ENCODE peak calls at places on chromosomes 11 and 22, in four cellular contexts. One of them, this sample, is unnamed.

GRCh38 chr11:18676803-18677202 is 21.8 kb upstream of the TMEM86A start:
- DNase-seq in Peyer's patch: no peak
- DNase-seq in heart left ventricle: no peak
- DNase-seq in adrenal gland: no peak
- DNase-seq in this sample: no peak

GRCh38 chr11:113349528-113349927 is 35.1 kb downstream of the TTC12 start:
- DNase-seq in heart left ventricle: no peak
- DNase-seq in Peyer's patch: no peak
- DNase-seq in adrenal gland: no peak
- DNase-seq in this sample: no peak

GRCh38 chr11:102153082-102153481 is 42.8 kb downstream of the YAP1 start:
- DNase-seq in adrenal gland: no peak
- DNase-seq in heart left ventricle: no peak
- DNase-seq in Peyer's patch: no peak
- DNase-seq in this sample: no peak

GRCh38 chr11:112834277-112834755 is 126.9 kb upstream of the NCAM1 start:
- DNase-seq in adrenal gland: peak; percentile 72
- DNase-seq in Peyer's patch: no peak
- DNase-seq in heart left ventricle: peak; percentile 70
- DNase-seq in this sample: peak; percentile 67

GRCh38 chr11:12118940-12119339 is 8.6 kb downstream of the MICAL2 start:
- DNase-seq in heart left ventricle: no peak
- DNase-seq in Peyer's patch: no peak
- DNase-seq in adrenal gland: no peak
- DNase-seq in this sample: no peak

GRCh38 chr11:34846467-34846866 is 69.7 kb downstream of the APIP start:
- DNase-seq in heart left ventricle: no peak
- DNase-seq in adrenal gland: no peak
- DNase-seq in Peyer's patch: no peak
- DNase-seq in this sample: no peak

GRCh38 chr11:10328314-10329090 is 23.6 kb downstream of the ADM start:
- DNase-seq in heart left ventricle: no peak
- DNase-seq in Peyer's patch: no peak
- DNase-seq in adrenal gland: peak; percentile 44
- DNase-seq in this sample: no peak

GRCh38 chr11:20397281-20397680 is 9.8 kb downstream of the PRMT3 start:
- DNase-seq in adrenal gland: no peak
- DNase-seq in Peyer's patch: no peak
- DNase-seq in heart left ventricle: no peak
- DNase-seq in this sample: no peak

GRCh38 chr11:31812392-31813241 is 1.5 kb upstream of the PAX6 start:
- DNase-seq in Peyer's patch: no peak
- DNase-seq in adrenal gland: no peak
- DNase-seq in heart left ventricle: no peak
- DNase-seq in this sample: no peak

GRCh38 chr22:40332319-40332781 is 13.9 kb upstream of the ADSL start:
- DNase-seq in Peyer's patch: no peak
- DNase-seq in heart left ventricle: no peak
- DNase-seq in adrenal gland: no peak
- DNase-seq in this sample: no peak

GRCh38 chr11:16815047-16815767 is 76.8 kb downstream of the C11orf58 start:
- DNase-seq in Peyer's patch: no peak
- DNase-seq in heart left ventricle: no peak
- DNase-seq in adrenal gland: peak; percentile 52
- DNase-seq in this sample: peak; percentile 82

GRCh38 chr11:106950067-106950491 is 68.2 kb downstream of the GUCY1A2 start:
- DNase-seq in adrenal gland: no peak
- DNase-seq in Peyer's patch: no peak
- DNase-seq in heart left ventricle: no peak
- DNase-seq in this sample: no peak

GRCh38 chr22:22976033-22976922 is 88.7 kb downstream of the IGLL5 start:
- DNase-seq in heart left ventricle: no peak
- DNase-seq in adrenal gland: no peak
- DNase-seq in Peyer's patch: no peak
- DNase-seq in this sample: no peak

GRCh38 chr11:12216542-12217422 is 106.4 kb downstream of the MICAL2 start:
- DNase-seq in Peyer's patch: no peak
- DNase-seq in heart left ventricle: no peak
- DNase-seq in adrenal gland: no peak
- DNase-seq in this sample: no peak

GRCh38 chr11:64100345-64100744 is 64.6 kb downstream of the FLRT1 start:
- DNase-seq in adrenal gland: no peak
- DNase-seq in Peyer's patch: no peak
- DNase-seq in heart left ventricle: no peak
- DNase-seq in this sample: no peak

GRCh38 chr11:114150671-114151070 is 91.2 kb downstream of the ZBTB16 start:
- DNase-seq in Peyer's patch: no peak
- DNase-seq in heart left ventricle: no peak
- DNase-seq in adrenal gland: peak; percentile 17
- DNase-seq in this sample: no peak

GRCh38 chr11:72598901-72599300 is 75.3 kb downstream of the PDE2A start:
- DNase-seq in Peyer's patch: no peak
- DNase-seq in heart left ventricle: peak; percentile 51
- DNase-seq in adrenal gland: peak; percentile 82
- DNase-seq in this sample: no peak

GRCh38 chr11:3015796-3016195 is 23.7 kb upstream of the NAP1L4 start:
- DNase-seq in heart left ventricle: no peak
- DNase-seq in Peyer's patch: no peak
- DNase-seq in adrenal gland: no peak
- DNase-seq in this sample: no peak

GRCh38 chr11:57761301-57762234 is at the start of gene CTNND1:
- DNase-seq in Peyer's patch: peak; percentile 81
- DNase-seq in adrenal gland: peak; percentile 95
- DNase-seq in heart left ventricle: peak; percentile 90
- DNase-seq in this sample: peak; percentile 92

GRCh38 chr11:4606231-4607015 is 1.6 kb downstream of the TRIM68 start:
- DNase-seq in heart left ventricle: no peak
- DNase-seq in adrenal gland: no peak
- DNase-seq in Peyer's patch: no peak
- DNase-seq in this sample: no peak

GRCh38 chr11:116515666-116516184 is 257.1 kb downstream of the BUD13 start:
- DNase-seq in Peyer's patch: no peak
- DNase-seq in heart left ventricle: no peak
- DNase-seq in adrenal gland: no peak
- DNase-seq in this sample: no peak

GRCh38 chr11:2096001-2096918 is 42.9 kb downstream of the IGF2 start:
- DNase-seq in heart left ventricle: no peak
- DNase-seq in adrenal gland: no peak
- DNase-seq in Peyer's patch: peak; percentile 41
- DNase-seq in this sample: no peak

GRCh38 chr11:77522215-77522614 is 48.3 kb upstream of the PAK1 start:
- DNase-seq in Peyer's patch: no peak
- DNase-seq in heart left ventricle: no peak
- DNase-seq in adrenal gland: no peak
- DNase-seq in this sample: no peak

GRCh38 chr22:19085233-19086043 is 36.8 kb downstream of the DGCR2 start:
- DNase-seq in Peyer's patch: no peak
- DNase-seq in adrenal gland: no peak
- DNase-seq in heart left ventricle: no peak
- DNase-seq in this sample: no peak

GRCh38 chr11:47590026-47590861 is 3.8 kb downstream of the FAM180B start:
- DNase-seq in heart left ventricle: no peak
- DNase-seq in adrenal gland: no peak
- DNase-seq in Peyer's patch: no peak
- DNase-seq in this sample: no peak
- TF ChIP-seq POLR2A in heart left ventricle: no peak
- TF ChIP-seq POLR2A in adrenal gland: no peak
- TF ChIP-seq POLR2A in Peyer's patch: no peak
- TF ChIP-seq POLR2A in this sample: no peak

DNA sequence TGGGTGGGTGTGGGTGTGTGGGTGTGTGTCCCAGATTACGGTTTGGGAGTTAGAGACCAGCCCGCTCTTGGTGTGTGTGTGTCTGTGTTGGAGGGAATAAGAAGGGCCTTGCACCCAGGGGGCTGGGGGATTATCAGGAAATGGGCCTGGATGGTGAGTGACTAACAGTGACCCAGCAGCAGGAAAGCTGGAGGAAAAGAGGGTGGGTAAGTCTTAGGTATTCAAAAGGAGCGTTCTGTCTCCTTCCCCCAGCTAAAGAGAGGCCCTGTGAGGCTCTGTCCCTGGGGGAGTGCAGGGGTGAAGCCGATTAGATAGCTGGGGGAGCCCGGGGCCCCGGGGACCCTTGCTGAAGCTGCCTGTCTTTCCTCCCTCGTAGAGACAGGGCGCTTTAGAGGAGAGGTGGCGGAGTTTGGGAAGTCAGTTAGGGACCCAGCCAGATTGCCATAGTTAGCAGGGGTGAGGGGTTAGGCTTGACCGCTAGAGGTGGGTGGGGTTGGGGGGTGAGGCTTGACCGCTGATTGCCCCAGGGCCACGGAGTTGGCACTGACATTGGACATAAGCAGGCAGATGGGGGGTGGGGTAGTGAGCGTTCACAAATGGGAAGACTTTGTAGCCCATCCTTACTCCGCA is 1.5 kb downstream of the OAF start:
- DNase-seq in Peyer's patch: no peak
- DNase-seq in heart left ventricle: no peak
- DNase-seq in adrenal gland: no peak
- DNase-seq in this sample: no peak
- H3K27ac ChIP-seq in Peyer's patch: peak overlapping the region; percentile 81
- H3K27ac ChIP-seq in heart left ventricle: peak overlapping the region; percentile 75
- H3K27ac ChIP-seq in adrenal gland: peak overlapping the region; percentile 85
- H3K27ac ChIP-seq in this sample: peak overlapping the region; percentile 64

GRCh38 chr11:416051-416756 is 1.4 kb upstream of the SIGIRR start:
- DNase-seq in adrenal gland: no peak
- DNase-seq in Peyer's patch: no peak
- DNase-seq in heart left ventricle: no peak
- DNase-seq in this sample: no peak
- TF ChIP-seq POLR2A in adrenal gland: no peak
- TF ChIP-seq POLR2A in Peyer's patch: peak; percentile 14
- TF ChIP-seq POLR2A in heart left ventricle: peak; percentile 53
- TF ChIP-seq POLR2A in this sample: no peak

GRCh38 chr11:68213135-68213515 is at the start of gene KMT5B:
- DNase-seq in heart left ventricle: peak; percentile 80
- DNase-seq in adrenal gland: peak; percentile 52
- DNase-seq in Peyer's patch: peak; percentile 77
- DNase-seq in this sample: peak; percentile 22
- H3K27ac ChIP-seq in heart left ventricle: peak within 1 kb of the TSS; percentile 98
- H3K27ac ChIP-seq in adrenal gland: peak within 1 kb of the TSS; percentile 85
- H3K27ac ChIP-seq in Peyer's patch: peak within 1 kb of the TSS; percentile 99
- H3K27ac ChIP-seq in this sample: peak within 1 kb of the TSS; percentile 99

DNA sequence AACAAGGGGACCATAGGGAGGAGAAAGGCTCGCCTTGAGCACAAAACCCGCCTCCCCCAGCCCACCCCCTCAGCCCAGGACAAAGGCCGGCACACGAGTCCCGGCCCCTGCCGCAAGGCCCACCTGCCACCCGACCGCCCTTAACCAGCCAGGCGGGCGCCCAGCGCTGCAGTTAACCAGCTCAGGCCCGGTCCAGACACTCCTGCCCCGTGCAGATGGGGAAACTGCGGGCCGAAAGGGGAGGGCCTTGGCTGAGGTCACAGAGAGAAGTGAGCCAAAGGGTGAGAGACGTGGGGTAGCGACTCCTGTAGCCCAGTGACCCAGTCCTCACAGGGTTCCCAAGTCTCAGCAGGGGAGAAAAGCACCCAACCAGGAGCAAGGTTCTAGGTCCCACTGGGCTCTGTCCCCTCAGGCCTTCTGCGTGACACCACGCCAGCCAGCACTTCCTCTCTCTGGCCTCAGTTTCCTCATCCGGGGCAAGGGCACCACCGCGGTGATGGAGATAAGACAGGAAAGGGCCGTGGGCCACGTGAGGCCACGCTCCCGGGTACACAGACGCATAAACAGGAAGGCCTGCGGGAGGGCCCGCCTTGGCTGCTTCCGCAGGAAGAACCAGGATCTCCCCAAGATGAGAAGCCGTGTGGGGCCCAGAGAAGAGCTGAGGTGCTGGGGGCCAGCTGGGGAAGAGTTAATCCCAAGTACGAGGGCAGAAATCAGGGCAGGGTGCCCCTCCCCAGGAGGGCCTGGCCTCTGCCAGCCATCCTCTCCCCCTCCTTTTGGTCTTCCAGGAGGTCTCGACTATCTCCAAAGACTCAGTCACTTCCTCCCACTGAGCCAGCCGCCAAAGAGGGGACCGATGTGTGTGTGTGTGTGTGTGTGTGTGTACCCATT is 1.8 kb downstream of the MFNG start:
- DNase-seq in Peyer's patch: peak; percentile 63
- DNase-seq in adrenal gland: peak; percentile 78
- DNase-seq in heart left ventricle: peak; percentile 81
- DNase-seq in this sample: peak; percentile 61
- TF ChIP-seq POLR2A in Peyer's patch: no peak
- TF ChIP-seq POLR2A in adrenal gland: no peak
- TF ChIP-seq POLR2A in heart left ventricle: peak; percentile 12
- TF ChIP-seq POLR2A in this sample: no peak

DNA sequence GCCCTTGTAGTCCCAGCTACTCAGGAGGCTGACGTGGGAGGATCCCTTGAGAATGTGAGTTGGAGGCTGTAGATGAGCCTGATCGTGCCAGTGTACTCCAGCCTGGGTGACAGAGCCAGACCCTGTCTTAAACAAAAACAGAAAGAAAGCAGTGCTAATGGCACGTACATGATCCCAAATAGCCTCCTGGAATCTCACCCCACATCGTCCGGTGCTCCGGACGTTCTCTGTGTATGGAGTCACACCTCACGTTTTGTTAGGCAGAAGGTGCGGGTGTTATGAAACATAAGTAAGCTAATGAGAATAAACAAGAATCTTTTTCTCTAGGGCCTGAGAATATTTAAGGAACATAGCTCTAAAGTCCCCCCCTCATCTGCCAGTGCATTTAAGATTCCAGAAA is 23.7 kb upstream of the MICAL3 start:
- DNase-seq in heart left ventricle: no peak
- DNase-seq in Peyer's patch: no peak
- DNase-seq in adrenal gland: no peak
- DNase-seq in this sample: no peak
- H3K27ac ChIP-seq in heart left ventricle: peak overlapping the region; percentile 51
- H3K27ac ChIP-seq in Peyer's patch: peak overlapping the region; percentile 28
- H3K27ac ChIP-seq in adrenal gland: no peak overlapping the region
- H3K27ac ChIP-seq in this sample: peak overlapping the region; percentile 11

GRCh38 chr11:55106391-55106790 is 155.6 kb upstream of the TRIM48 start:
- DNase-seq in adrenal gland: no peak
- DNase-seq in heart left ventricle: no peak
- DNase-seq in Peyer's patch: no peak
- DNase-seq in this sample: no peak
- TF ChIP-seq POLR2A in adrenal gland: no peak
- TF ChIP-seq POLR2A in heart left ventricle: no peak
- TF ChIP-seq POLR2A in Peyer's patch: no peak
- TF ChIP-seq POLR2A in this sample: no peak

DNA sequence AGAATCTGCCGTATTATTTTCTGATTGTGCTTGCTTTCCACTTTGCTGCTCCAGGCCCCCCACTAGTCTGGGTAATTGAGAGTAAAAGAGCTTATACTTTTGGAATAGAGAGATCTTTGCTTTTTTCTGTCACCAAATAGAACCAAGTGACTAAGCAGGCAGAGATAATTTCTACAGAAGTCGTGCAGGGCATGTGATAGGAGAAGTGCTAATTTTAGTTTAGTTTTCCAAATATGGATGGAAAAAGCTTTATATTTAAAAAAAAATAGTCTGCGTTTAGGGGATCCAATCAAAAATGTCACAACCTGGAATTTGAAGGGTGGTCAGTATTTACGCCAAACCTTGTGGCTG is 165.6 kb downstream of the LDLRAD3 start:
- DNase-seq in heart left ventricle: no peak
- DNase-seq in adrenal gland: no peak
- DNase-seq in Peyer's patch: no peak
- DNase-seq in this sample: no peak
- H3K27ac ChIP-seq in heart left ventricle: no peak overlapping the region
- H3K27ac ChIP-seq in adrenal gland: no peak overlapping the region
- H3K27ac ChIP-seq in Peyer's patch: no peak overlapping the region
- H3K27ac ChIP-seq in this sample: no peak overlapping the region